ENCODE peak calls at places on chromosomes 4 and X, in five cellular contexts. S, M, C, O and T are unnamed samples.

GRCh38 chr4:28373601-28374000 is 1513.0 kb downstream of the STIM2 start:
- DNase-seq in S (no peak), M (no peak), C (peak), O (no peak), T (peak)

GRCh38 chr4:83369825-83370639 is 35.4 kb upstream of the HPSE start:
- DNase-seq in S (no peak), M (no peak), C (no peak), O (no peak), T (peak)

GRCh38 chr4:96347582-96347981 is 507.7 kb downstream of the PDHA2 start:
- DNase-seq in S (no peak), M (no peak), C (peak), O (no peak), T (no peak)

GRCh38 chrX:77918568-77918967 is 8.1 kb downstream of the ATP7A start:
- DNase-seq in S (no peak), M (no peak), C (peak), O (no peak), T (peak)

GRCh38 chr4:188915175-188915574 is 775.9 kb downstream of the TRIML1 start:
- DNase-seq in S (no peak), M (no peak), C (no peak), O (no peak), T (no peak)

GRCh38 chr4:23932186-23932585 is 42.3 kb upstream of the PPARGC1A start:
- DNase-seq in S (no peak), M (no peak), C (no peak), O (no peak), T (no peak)

GRCh38 chrX:153868576-153869472 is 17.1 kb downstream of the L1CAM start:
- DNase-seq in S (no peak), M (no peak), C (no peak), O (no peak), T (no peak)

GRCh38 chr4:40193018-40193571 is 3.7 kb upstream of the RHOH start:
- DNase-seq in S (no peak), M (no peak), C (no peak), O (peak), T (no peak)

GRCh38 chrX:71976753-71977152 is 66.1 kb downstream of the NHSL2 start:
- DNase-seq in S (no peak), M (no peak), C (no peak), O (no peak), T (no peak)

GRCh38 chr4:174437756-174438155 is 84.5 kb downstream of the HPGD start:
- DNase-seq in S (no peak), M (no peak), C (no peak), O (no peak), T (no peak)

GRCh38 chrX:133653363-133653762 is 238.1 kb upstream of the GPC4 start:
- DNase-seq in S (no peak), M (no peak), C (no peak), O (no peak), T (no peak)

GRCh38 chr4:71732706-71733105 is 51.2 kb downstream of the GC start:
- DNase-seq in S (no peak), M (peak), C (peak), O (no peak), T (peak)

GRCh38 chr4:121822796-121823504 is 733 bp downstream of the CCNA2 start:
- DNase-seq in S (peak), M (no peak), C (peak), O (no peak), T (peak)
- TF ChIP-seq CTCF in S (no peak), M (peak), C (peak), O (no peak), T (no peak)

GRCh38 chrX:123764967-123765871 is 32.4 kb upstream of the THOC2 start:
- DNase-seq in S (peak), M (peak), C (peak), O (peak), T (peak)
- H3K4me3 ChIP-seq in S (peak), M (peak), C (peak), O (no peak), T (peak)

GRCh38 chr4:140595065-140595464 is 26.3 kb upstream of the UCP1 start:
- DNase-seq in S (no peak), M (no peak), C (no peak), O (peak), T (peak)
- TF ChIP-seq CTCF in S (peak), M (peak), C (no peak), O (no peak), T (peak)

GRCh38 chr4:100190643-100191600 is 654 bp upstream of the DDIT4L start:
- DNase-seq in S (no peak), M (no peak), C (no peak), O (no peak), T (peak)
- H3K4me3 ChIP-seq in S (peak), M (peak), C (peak), O (no peak), T (peak)

GRCh38 chr4:5639556-5639955 is 68.8 kb downstream of the EVC2 start:
- DNase-seq in S (no peak), M (no peak), C (no peak), O (no peak), T (no peak)
- TF ChIP-seq CTCF in S (no peak), M (no peak), C (no peak), O (no peak), T (no peak)

DNA sequence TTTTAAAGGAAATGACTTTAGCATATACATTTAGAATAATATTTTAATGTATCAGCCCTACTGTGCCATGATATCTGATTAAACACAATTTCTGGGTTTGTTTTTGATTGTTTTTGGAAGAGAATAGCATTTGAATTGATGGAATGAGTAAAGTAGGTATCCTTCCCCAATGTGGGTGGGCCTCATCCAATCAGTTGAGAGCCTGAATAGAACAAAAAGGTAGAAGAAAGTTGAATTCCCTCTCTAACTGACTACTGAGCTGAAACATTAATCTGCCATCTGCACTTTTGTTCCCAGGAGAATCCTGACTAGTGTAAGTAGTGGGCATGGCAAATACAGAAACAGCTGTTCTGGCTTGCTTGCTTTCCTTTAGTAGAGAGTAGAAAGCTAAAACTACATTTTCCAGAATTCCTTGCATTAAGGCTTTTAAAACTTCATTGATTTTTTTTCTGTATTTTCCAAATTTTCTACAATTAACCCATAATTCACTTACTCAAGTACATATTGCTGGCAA is 9.7 kb upstream of the SEC24D start:
- DNase-seq in S (no peak), M (no peak), C (no peak), O (no peak), T (no peak)
- H3K4me3 ChIP-seq in S (no peak), M (no peak), C (no peak), O (no peak), T (no peak)

DNA sequence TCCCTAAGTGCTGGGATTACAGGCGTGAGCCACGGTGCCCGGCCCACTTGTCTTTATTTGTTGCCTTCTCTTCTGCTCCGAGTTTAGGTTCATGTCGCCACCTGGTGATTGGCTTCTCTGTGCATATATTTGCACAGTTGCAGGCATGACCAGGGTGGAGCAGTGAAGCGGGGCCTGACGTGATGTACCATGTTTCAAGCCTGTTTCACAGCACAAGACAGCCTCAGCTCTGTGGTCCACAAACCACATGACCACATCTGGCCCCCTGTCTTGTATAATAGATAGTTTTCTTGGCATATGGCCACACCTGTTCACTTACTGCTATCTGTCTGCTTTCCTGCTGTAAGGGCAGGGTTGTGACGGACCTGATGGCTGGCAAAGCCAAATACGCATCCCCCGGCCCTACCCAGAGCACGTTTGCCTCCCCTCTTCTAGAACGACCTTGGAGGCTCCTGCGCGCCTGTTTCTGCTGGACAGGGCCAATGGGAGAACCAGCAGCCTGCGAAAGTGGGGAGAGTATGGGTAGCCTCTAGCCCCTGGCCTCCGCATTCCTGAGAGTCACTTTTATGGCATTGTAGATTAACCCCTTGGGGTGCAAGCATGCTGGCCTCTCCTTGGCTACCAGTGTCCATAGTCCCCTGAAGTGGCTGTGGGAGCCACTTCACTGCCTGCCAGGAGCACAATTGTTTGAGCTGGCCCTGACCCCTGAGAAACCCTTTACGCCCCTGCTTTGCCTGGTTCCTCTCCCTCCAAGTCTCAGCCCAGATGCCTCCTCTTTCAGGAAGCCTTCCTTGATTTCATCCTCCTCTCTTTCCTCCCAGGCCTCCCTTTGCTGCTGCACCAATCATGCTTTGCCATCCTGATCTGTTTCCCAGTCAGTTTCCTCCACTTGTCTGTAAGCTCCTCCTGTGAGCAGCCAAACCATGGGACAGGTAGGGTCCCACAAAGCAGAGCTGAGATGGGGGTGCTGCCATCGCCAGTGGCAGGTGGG is 6.0 kb upstream of the SH3TC1 start:
- DNase-seq in S (peak), M (no peak), C (peak), O (peak), T (peak)
- TF ChIP-seq CTCF in S (peak), M (peak), C (no peak), O (no peak), T (peak)

GRCh38 chr4:88158038-88158359 is 440 bp downstream of the ABCG2 start:
- DNase-seq in S (no peak), M (no peak), C (no peak), O (no peak), T (no peak)
- H3K4me3 ChIP-seq in S (peak), M (peak), C (peak), O (no peak), T (peak)

GRCh38 chr4:82215800-82216199 is 158.0 kb downstream of the HNRNPD start:
- DNase-seq in S (no peak), M (no peak), C (no peak), O (no peak), T (no peak)

GRCh38 chr4:82216231-82216630 is 157.6 kb downstream of the HNRNPD start:
- DNase-seq in S (no peak), M (no peak), C (no peak), O (no peak), T (no peak)

GRCh38 chr4:82219346-82219745 is 154.4 kb downstream of the HNRNPD start:
- DNase-seq in S (no peak), M (no peak), C (no peak), O (no peak), T (no peak)

GRCh38 chr4:82213485-82214162 is 160.2 kb downstream of the HNRNPD start:
- DNase-seq in S (no peak), M (no peak), C (no peak), O (no peak), T (no peak)

GRCh38 chr4:82217986-82218715 is 155.6 kb downstream of the HNRNPD start:
- DNase-seq in S (no peak), M (no peak), C (no peak), O (no peak), T (peak)
- TF ChIP-seq CTCF in S (peak), M (peak), C (peak), O (no peak), T (peak)

DNA sequence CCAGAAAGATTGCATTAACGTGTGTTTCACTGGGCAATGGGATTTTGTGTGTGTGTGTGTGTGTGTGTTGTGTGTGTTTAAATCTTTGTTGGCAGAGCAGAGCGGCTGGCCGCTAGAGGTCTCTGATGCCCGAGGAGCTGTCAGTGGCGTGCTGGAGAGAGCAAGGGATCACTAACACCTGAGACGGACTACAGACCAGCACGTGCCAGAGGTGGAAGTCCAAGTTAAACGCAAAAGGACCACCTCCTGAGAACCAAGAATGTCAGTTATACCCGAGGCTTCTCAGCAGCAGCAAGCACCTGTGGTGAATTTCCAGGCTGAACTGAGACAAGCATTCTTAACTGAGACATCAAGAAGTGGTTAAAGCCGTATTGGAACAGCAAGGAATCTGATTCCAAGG is 9.0 kb upstream of the SLC25A14 start:
- DNase-seq in S (peak), M (no peak), C (peak), O (peak), T (peak)
- H3K4me3 ChIP-seq in S (no peak), M (no peak), C (no peak), O (no peak), T (no peak)